ENCODE peak calls at places on chromosomes 1 and 21, in ten cellular contexts. O is BE2C; H is kidney epithelial cell; C is AG04450; P is body of pancreas; G is pancreas; Y is heart right ventricle; Q is mammary epithelial cell; M is left lung; Z is CD8-positive, alpha-beta T cell. I is an unnamed sample.

GRCh38 chr1:9687120-9687875 is 35.8 kb downstream of the PIK3CD start:
- DNase-seq in C (peak; percentile 53), Q (peak; percentile 79), P (peak; percentile 65), Z (peak; percentile 56), M (peak; percentile 62), H (peak; percentile 80), G (peak; percentile 59), Y (peak; percentile 32), O (peak; percentile 56), I (peak; percentile 78)

GRCh38 chr1:160058087-160058486 is 11.9 kb downstream of the KCNJ10 start:
- DNase-seq in Y (no peak), C (no peak), Z (no peak), Q (no peak), G (no peak), P (no peak), M (no peak), H (no peak), O (no peak), I (no peak)

GRCh38 chr1:87117761-87118160 is 203.3 kb downstream of the HS2ST1 start:
- DNase-seq in Z (no peak), O (no peak), Y (no peak), M (no peak), Q (no peak), P (no peak), H (no peak), C (no peak), G (no peak), I (no peak)

GRCh38 chr1:87200875-87201638 is 127.6 kb upstream of the LMO4 start:
- DNase-seq in C (no peak), O (no peak), G (no peak), P (no peak), Q (no peak), Y (no peak), Z (no peak), H (no peak), M (no peak), I (no peak)

GRCh38 chr1:53367503-53368313 is 39.8 kb upstream of the LRP8 start:
- DNase-seq in Z (peak; percentile 30), P (peak; percentile 17), Y (no peak), C (no peak), M (peak; percentile 34), H (no peak), G (no peak), O (no peak), Q (no peak), I (peak; percentile 4)

GRCh38 chr1:207848234-207848633 is 62.7 kb downstream of the CD34 start:
- DNase-seq in Y (peak; percentile 57), Q (peak; percentile 95), M (peak; percentile 83), O (no peak), Z (no peak), H (peak; percentile 43), C (no peak), P (peak; percentile 70), G (no peak), I (no peak)

GRCh38 chr1:224707849-224708725 is 92.0 kb downstream of the CNIH3 start:
- DNase-seq in Q (peak; percentile 75), Y (no peak), O (no peak), C (peak; percentile 34), M (no peak), H (no peak), G (no peak), P (no peak), Z (no peak), I (no peak)

GRCh38 chr21:36703626-36704280 is 4.8 kb downstream of the SIM2 start:
- DNase-seq in O (no peak), Z (no peak), G (no peak), C (no peak), M (no peak), P (no peak), Q (no peak), Y (no peak), H (no peak), I (no peak)

GRCh38 chr1:1243807-1244191 is 2.7 kb downstream of the C1QTNF12 start:
- DNase-seq in M (no peak), Q (no peak), Z (no peak), Y (peak; percentile 15), G (no peak), C (no peak), P (no peak), O (no peak), H (no peak), I (no peak)

GRCh38 chr1:1240822-1241587 is 5.5 kb downstream of the C1QTNF12 start:
- DNase-seq in P (no peak), Z (no peak), Y (no peak), Q (no peak), O (no peak), C (no peak), M (no peak), G (no peak), H (no peak), I (no peak)

GRCh38 chr1:1243261-1243660 is 3.3 kb downstream of the C1QTNF12 start:
- DNase-seq in G (no peak), M (no peak), Y (no peak), C (no peak), H (no peak), O (no peak), P (no peak), Z (no peak), Q (no peak), I (no peak)

GRCh38 chr1:1241588-1242229 is 4.8 kb downstream of the C1QTNF12 start:
- DNase-seq in O (no peak), Z (no peak), G (no peak), H (no peak), M (no peak), Q (no peak), C (no peak), P (no peak), Y (peak; percentile 6), I (no peak)

DNA sequence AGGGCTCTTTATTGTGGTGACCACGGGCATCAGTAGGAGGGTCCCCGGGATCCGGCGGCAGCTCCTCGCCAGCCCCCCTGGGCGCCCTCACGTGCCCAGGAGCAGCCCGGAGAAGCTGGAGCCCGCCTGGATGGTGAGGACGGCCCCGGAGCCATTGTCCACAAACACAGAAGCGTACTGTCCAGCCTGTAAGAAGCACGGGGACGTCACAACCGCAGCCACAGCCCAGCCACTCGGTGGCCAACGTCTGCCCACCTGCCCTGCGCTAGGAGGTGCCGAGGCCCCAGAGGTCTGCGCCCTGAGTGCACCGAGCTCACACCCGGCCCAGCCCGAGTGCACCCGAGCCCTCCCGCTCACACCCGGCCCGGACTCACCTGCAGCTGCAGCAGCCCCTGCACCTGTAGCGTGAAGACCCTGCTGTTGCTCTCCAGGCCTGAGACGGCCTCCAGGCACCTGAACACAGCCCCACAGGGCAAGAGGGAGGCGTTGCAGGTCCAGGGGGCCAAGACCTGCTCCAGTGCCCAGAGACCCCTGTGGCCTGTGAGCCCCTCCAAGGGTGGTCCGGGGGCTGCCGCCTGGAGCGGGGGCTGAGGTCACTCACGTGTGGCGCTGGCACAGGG is 4.0 kb downstream of the C1QTNF12 start:
- DNase-seq in Z (no peak), M (no peak), H (no peak), Q (no peak), P (no peak), Y (peak; percentile 14), C (no peak), O (no peak), G (no peak), I (no peak)
- H3K27me3 ChIP-seq in Z (no peaks in the 10 kb centered on the region), M (peaks cover 84% of the 10 kb centered on the region), H (peaks cover 67% of the 10 kb centered on the region), Q (no peaks in the 10 kb centered on the region), P (no peaks in the 10 kb centered on the region), Y (peaks cover 61% of the 10 kb centered on the region), C (peaks cover 4% of the 10 kb centered on the region), O (peaks cover 83% of the 10 kb centered on the region), G (no peaks in the 10 kb centered on the region), I (no peaks in the 10 kb centered on the region)

GRCh38 chr1:117753652-117754051 is 147.8 kb downstream of the TENT5C start:
- DNase-seq in C (peak; percentile 39), Y (no peak), Q (peak; percentile 20), M (no peak), P (no peak), O (no peak), H (no peak), Z (no peak), G (no peak), I (no peak)
- H3K4me3 ChIP-seq in C (no peak overlapping the region), Y (no peak overlapping the region), Q (no peak overlapping the region), M (no peak overlapping the region), P (no peak overlapping the region), O (no peak overlapping the region), H (no peak overlapping the region), Z (no peak overlapping the region), G (no peak overlapping the region), I (peak overlapping the region; percentile 23)

GRCh38 chr1:107480548-107480947 is 339.7 kb downstream of the NTNG1 start:
- DNase-seq in Z (no peak), H (no peak), O (peak; percentile 68), P (peak; percentile 2), M (peak; percentile 34), Y (peak; percentile 11), Q (no peak), C (no peak), G (no peak), I (no peak)

GRCh38 chr1:107479865-107480264 is 339.0 kb downstream of the NTNG1 start:
- DNase-seq in H (no peak), M (no peak), G (no peak), Z (no peak), O (peak; percentile 32), C (no peak), Q (no peak), Y (no peak), P (no peak), I (no peak)

GRCh38 chr1:107474877-107475612 is 334.2 kb downstream of the NTNG1 start:
- DNase-seq in Y (no peak), H (no peak), Z (no peak), G (no peak), P (no peak), C (no peak), O (no peak), M (no peak), Q (peak; percentile 38), I (no peak)

GRCh38 chr1:107473065-107473464 is 332.2 kb downstream of the NTNG1 start:
- DNase-seq in H (no peak), G (no peak), M (no peak), C (no peak), P (no peak), Z (no peak), Q (no peak), O (no peak), Y (no peak), I (no peak)

DNA sequence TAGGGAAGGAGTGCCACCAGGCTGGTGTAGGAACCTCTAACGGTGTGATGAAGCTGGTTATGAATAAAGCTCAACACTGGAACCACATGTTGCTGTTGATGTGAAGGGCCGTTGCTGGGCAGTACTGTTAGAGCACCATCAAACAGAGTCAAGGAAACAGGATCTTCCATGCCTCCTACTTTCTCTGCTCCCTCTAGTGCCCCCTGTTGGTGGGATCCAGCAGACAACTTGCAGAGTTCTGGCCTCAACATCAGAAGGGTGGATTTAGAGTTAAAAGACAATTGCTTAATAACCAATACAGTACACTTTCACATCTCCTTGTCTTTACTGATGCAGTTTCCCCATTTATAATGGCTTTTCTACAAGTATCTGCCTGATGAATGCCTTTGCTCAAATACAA is 336.4 kb downstream of the NTNG1 start:
- DNase-seq in H (no peak), M (no peak), P (no peak), C (no peak), G (no peak), Z (no peak), O (peak; percentile 31), Y (no peak), Q (no peak), I (peak; percentile 20)
- TF ChIP-seq CTCF in H (peak; percentile 32), M (no peak), P (no peak), C (no peak), G (no peak), Z (no peak), O (peak; percentile 63), Y (no peak), Q (peak; percentile 21), I (peak; percentile 62)

DNA sequence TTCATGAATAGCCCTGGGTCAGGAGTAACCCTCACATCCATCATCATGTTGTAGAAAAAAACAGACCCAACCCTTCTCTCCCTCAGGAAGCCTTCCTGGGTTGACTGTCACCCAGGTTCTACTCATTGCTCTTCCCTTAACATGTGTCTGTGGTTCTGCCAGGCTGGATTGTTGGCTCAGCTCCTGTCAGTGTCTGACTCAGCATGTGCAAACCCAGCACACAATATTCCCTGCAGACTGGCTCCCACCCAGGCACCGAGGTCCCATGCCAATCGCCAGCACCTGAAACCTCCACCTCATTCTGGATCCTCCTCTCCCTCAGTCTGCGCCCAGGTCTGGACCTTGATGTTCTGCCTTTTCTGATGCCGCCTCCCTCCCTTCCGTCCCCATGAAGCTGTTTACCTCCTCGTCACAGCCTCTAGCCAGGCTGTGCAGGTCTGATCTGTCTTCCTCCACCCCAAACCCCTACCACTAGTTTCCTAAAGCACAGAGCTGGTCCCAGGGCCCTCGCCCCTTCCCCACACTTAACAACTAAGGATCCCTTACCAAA is 4.3 kb upstream of the S100A8 start:
- DNase-seq in Q (peak; percentile 79), P (no peak), Y (peak; percentile 26), G (no peak), C (no peak), M (no peak), Z (no peak), O (no peak), H (no peak), I (peak; percentile 11)
- H3K27me3 ChIP-seq in Q (no peaks in the 10 kb centered on the region), P (no peaks in the 10 kb centered on the region), Y (peaks cover 7% of the 10 kb centered on the region), G (no peaks in the 10 kb centered on the region), C (no peaks in the 10 kb centered on the region), M (peaks cover 25% of the 10 kb centered on the region), Z (no peaks in the 10 kb centered on the region), O (peaks cover 20% of the 10 kb centered on the region), H (peaks cover 2% of the 10 kb centered on the region), I (peaks cover 100% of the 10 kb centered on the region)